ENCODE peak calls at places on chromosomes 16 and 17, in seven cellular contexts. I, J, G, X, L, T and E are unnamed samples. For H4K20me1, the result is how much of the 10 kb centered on the place peaks cover.

GRCh38 chr16:89026121-89026612 is 49.2 kb upstream of the CBFA2T3 start:
- DNase-seq in I (peak), J (no peak), G (no peak), X (no peak), L (peak), T (no peak), E (peak)

GRCh38 chr17:21299981-21300600 is 15.6 kb downstream of the MAP2K3 start:
- DNase-seq in I (no peak), J (no peak), G (no peak), X (no peak), L (no peak), T (no peak), E (peak)

GRCh38 chr17:57370583-57370982 is 114.3 kb downstream of the MSI2 start:
- DNase-seq in I (no peak), J (no peak), G (no peak), X (no peak), L (no peak), T (no peak), E (no peak)

GRCh38 chr17:55926276-55926995 is 175.6 kb downstream of the PCTP start:
- DNase-seq in I (no peak), J (no peak), G (no peak), X (no peak), L (no peak), T (peak), E (no peak)

GRCh38 chr17:9977175-9977574 is 72.1 kb upstream of the RCVRN start:
- DNase-seq in I (no peak), J (no peak), G (no peak), X (no peak), L (no peak), T (no peak), E (no peak)

GRCh38 chr16:70018254-70018653 is 67.1 kb downstream of the CLEC18A start:
- DNase-seq in I (peak), J (peak), G (no peak), X (peak), L (peak), T (peak), E (peak)

GRCh38 chr17:70763018-70763417 is 593.7 kb downstream of the KCNJ2 start:
- DNase-seq in I (no peak), J (no peak), G (no peak), X (no peak), L (no peak), T (no peak), E (no peak)

GRCh38 chr16:85759631-85760419 is 8.9 kb upstream of the C16orf74 start:
- DNase-seq in I (no peak), J (no peak), G (no peak), X (no peak), L (peak), T (peak), E (peak)

GRCh38 chr16:23962001-23962400 is 126.2 kb downstream of the PRKCB start:
- DNase-seq in I (no peak), J (no peak), G (no peak), X (no peak), L (no peak), T (no peak), E (no peak)

GRCh38 chr17:80099291-80100034 is 1.9 kb upstream of the GAA start:
- DNase-seq in I (no peak), J (no peak), G (no peak), X (no peak), L (no peak), T (peak), E (peak)

GRCh38 chr16:1442697-1443096 is 1.7 kb downstream of the CCDC154 start:
- DNase-seq in I (no peak), J (no peak), G (no peak), X (no peak), L (no peak), T (no peak), E (no peak)

GRCh38 chr17:55451203-55451641 is 29.6 kb upstream of the MMD start:
- DNase-seq in I (peak), J (peak), G (no peak), X (no peak), L (peak), T (no peak), E (no peak)

GRCh38 chr16:4372578-4373355 is 1.1 kb downstream of the VASN start:
- DNase-seq in I (no peak), J (peak), G (no peak), X (peak), L (peak), T (no peak), E (peak)

GRCh38 chr16:70737377-70738082 is 51.7 kb upstream of the MTSS2 start:
- DNase-seq in I (peak), J (peak), G (no peak), X (no peak), L (no peak), T (no peak), E (peak)

GRCh38 chr17:1563786-1564613 is 1.4 kb upstream of the PITPNA start:
- DNase-seq in I (no peak), J (no peak), G (no peak), X (no peak), L (peak), T (no peak), E (peak)

GRCh38 chr16:80751167-80751566 is 53.2 kb downstream of the CDYL2 start:
- DNase-seq in I (peak), J (peak), G (no peak), X (no peak), L (peak), T (no peak), E (peak)

GRCh38 chr17:4788807-4789700 is at the start of gene GLTPD2:
- DNase-seq in I (no peak), J (no peak), G (no peak), X (no peak), L (no peak), T (peak), E (peak)

GRCh38 chr17:80789356-80789902 is 202.2 kb upstream of the CHMP6 start:
- DNase-seq in I (peak), J (peak), G (no peak), X (peak), L (peak), T (peak), E (peak)

GRCh38 chr16:1707193-1707790 is 1.3 kb downstream of the MAPK8IP3 start:
- DNase-seq in I (peak), J (peak), G (no peak), X (no peak), L (peak), T (no peak), E (peak)

GRCh38 chr17:50519141-50519834 is 11.0 kb downstream of the MYCBPAP start:
- DNase-seq in I (no peak), J (no peak), G (no peak), X (no peak), L (peak), T (no peak), E (peak)

GRCh38 chr17:17423656-17424055 is 53.1 kb upstream of the MED9 start:
- DNase-seq in I (no peak), J (no peak), G (no peak), X (no peak), L (no peak), T (no peak), E (no peak)

DNA sequence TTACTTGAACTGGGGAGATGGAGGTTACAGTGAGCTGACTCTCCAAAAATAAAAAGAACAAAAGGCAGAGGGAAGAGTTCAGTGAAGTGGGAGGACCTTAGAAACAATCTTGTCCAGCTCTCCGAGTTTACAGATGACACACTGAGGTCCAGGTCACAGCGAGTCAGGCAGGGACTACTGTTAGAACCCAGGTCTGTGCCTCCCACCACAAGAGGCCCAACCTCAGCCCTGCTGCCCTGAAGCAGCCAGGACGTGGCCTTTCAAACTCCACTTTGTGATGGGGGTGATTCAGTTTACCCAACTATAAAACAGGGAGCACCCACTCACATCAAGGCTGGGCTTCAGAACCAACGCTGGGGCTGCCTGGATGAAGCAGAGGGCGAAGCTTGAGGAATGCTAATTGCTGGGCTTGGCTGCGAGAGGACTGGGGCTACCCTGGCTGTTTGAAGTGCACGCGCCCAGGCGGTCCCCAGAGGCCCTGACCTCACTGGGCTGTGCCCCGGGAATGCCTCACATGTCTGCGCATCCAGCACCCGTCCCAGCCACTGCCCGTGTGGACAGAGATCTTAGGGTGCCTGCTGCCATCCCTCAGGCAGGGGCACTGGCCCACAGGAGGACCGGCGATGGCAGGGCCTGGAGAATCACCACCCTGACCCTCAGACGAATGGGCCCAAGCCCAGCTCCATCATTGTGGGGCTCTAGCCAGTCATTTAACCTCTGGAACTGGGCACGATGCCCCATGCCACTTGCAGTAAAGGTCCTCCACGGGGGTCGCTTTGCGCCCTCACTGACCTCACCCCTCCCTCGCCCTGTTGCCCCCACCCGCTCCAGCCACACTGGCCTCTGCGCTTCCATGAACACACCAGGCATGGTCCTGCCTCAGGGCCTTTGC is 11.4 kb downstream of the SLC5A10 start:
- DNase-seq in I (no peak), J (peak), G (no peak), X (no peak), L (no peak), T (no peak), E (peak)
- H2AFZ ChIP-seq in I (no peak), J (peak), G (no peak), X (no peak), L (no peak), T (no peak), E (peak)

GRCh38 chr16:2762711-2763110 is 10.3 kb downstream of the SRRM2 start:
- DNase-seq in I (no peak), J (no peak), G (no peak), X (no peak), L (no peak), T (no peak), E (no peak)

GRCh38 chr16:2763173-2763572 is 10.7 kb downstream of the SRRM2 start:
- DNase-seq in I (no peak), J (no peak), G (no peak), X (no peak), L (no peak), T (no peak), E (no peak)

GRCh38 chr16:2761472-2761871 is 9.0 kb downstream of the SRRM2 start:
- DNase-seq in I (no peak), J (no peak), G (no peak), X (no peak), L (no peak), T (no peak), E (no peak)

GRCh38 chr16:2764718-2765117 is 12.3 kb downstream of the SRRM2 start:
- DNase-seq in I (no peak), J (no peak), G (no peak), X (no peak), L (no peak), T (no peak), E (no peak)

DNA sequence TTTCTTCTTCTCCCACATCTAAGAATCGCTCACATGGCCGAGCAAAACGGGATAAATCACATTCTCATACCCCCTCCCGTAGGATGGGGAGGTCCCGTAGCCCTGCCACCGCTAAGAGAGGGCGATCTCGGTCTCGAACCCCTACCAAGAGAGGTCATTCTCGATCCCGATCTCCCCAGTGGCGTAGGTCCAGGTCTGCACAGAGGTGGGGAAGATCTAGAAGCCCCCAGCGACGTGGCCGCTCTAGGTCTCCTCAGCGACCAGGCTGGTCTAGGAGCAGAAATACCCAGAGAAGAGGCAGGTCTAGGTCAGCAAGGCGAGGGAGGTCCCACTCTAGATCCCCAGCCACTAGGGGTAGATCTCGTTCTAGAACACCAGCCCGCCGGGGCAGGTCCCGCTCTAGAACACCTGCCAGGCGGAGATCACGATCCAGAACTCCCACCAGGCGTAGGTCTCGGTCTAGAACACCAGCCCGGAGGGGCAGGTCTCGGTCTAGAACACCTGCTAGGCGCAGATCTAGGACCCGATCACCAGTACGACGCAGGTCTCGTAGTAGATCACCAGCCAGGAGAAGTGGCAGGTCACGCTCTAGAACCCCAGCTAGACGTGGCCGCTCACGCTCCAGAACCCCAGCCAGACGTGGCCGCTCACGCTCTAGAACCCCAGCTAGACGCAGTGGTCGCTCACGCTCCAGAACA is 9.6 kb downstream of the SRRM2 start:
- DNase-seq in I (no peak), J (no peak), G (no peak), X (no peak), L (no peak), T (no peak), E (no peak)
- H4K20me1 ChIP-seq in I (under half), J (half or more), G (under half), X (half or more), L (half or more), T (under half), E (half or more)

DNA sequence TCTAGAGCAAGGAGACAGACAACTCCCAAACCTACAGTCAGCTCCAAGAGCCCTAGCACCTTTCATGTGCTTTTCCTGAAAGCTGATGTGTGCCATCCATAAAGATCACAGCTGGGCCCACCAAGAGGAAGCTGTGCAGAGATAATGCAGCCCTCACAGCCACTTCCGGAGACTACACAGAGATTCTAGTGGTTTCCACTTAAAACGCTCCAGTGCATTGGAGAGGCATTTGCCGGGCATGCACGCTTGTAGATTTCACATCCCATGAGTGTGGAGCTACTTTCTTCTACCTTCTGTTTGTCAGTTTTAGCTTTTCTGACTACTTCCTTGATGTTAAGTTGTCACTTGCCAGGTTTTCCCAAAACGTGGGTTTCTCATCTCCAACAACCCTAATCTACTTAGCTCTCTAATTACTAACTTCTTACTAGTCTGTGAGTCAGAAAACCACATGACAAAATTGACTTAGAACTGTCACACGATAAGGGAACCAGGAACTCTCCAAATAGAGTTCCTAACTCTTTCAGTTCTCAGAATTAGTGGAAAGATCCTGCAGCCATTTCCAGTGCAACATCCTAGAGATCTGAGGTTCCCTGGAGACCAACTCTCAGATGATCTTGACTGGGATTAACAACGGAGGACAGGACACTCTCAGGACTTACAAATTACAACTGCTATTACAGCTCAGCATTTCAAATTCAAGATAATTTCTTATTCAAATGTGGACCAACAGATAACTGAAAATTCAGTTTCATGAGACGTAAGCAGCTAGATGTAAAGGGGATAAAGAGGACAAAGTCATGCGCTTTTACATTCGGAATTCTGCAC is 28.6 kb downstream of the PMP22 start:
- DNase-seq in I (peak), J (peak), G (no peak), X (no peak), L (peak), T (peak), E (peak)
- H3K4me2 ChIP-seq in I (no peak), J (no peak), G (no peak), X (no peak), L (no peak), T (no peak), E (no peak)

DNA sequence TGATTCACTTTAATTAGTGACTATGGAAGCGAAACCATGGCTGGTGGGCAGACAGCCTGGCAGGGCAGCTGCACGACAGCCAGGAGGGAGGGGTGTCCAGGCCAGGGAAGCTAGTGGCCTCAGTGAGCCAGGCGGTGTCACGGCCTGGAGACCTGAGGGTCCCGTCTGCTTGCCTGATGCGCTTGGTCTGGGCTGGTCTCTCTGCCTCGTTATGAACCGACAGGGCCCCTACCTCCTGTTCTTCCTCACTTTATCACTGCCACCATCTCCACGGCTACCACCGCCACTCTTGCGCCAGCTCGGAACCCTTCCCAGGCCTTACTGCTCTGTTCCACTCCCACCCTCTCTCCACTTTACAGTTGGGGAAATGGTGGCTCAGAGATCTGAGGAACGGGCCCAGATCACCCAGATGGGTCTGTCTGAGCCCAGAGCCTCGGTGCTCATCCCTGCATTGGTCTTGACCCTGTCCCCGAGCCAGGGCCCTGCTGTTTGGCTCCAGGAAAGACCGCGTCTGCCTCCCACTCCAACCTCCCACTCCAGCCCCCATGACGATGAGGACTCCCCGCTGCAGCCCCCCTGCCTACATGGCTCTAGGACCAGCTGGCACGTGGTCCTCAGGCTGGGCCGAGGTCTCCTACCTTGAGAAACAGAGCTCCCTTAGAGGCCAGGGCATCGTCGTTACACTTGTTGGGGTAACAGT is 59.6 kb downstream of the PRMT7 start:
- DNase-seq in I (no peak), J (no peak), G (no peak), X (no peak), L (no peak), T (no peak), E (peak)
- H2AFZ ChIP-seq in I (no peak), J (no peak), G (no peak), X (no peak), L (no peak), T (no peak), E (no peak)

GRCh38 chr16:9098377-9099090 is 7.1 kb downstream of the HAPSTR1 start:
- DNase-seq in I (no peak), J (no peak), G (no peak), X (no peak), L (no peak), T (no peak), E (no peak)
- H4K20me1 ChIP-seq in I (under half), J (half or more), G (half or more), X (half or more), L (half or more), T (under half), E (half or more)

DNA sequence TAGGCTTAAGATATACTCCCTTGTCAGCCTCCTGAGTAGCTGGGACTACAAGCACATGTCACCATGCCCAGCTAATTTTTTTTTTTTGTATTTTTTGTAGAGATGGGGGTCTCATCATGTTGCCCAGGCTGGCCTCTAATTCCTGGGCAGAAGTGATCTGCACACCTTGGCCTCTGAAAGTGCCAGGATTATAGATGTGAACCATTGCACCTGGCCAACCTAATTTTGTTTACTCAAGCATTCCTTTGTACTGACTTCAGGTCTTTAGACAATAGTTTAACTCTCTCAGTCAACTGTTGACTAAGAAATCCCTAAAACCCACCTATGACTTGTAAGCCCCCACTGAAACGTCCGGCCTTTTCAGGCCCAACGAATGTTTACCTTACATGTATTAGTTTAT is 628.3 kb upstream of the CDH8 start:
- DNase-seq in I (no peak), J (no peak), G (no peak), X (no peak), L (no peak), T (no peak), E (no peak)
- H3K4me2 ChIP-seq in I (no peak), J (no peak), G (no peak), X (no peak), L (no peak), T (no peak), E (no peak)

GRCh38 chr17:67588326-67588725 is 129.4 kb upstream of the NOL11 start:
- DNase-seq in I (no peak), J (no peak), G (no peak), X (no peak), L (no peak), T (no peak), E (no peak)

GRCh38 chr17:67594115-67594878 is 123.4 kb upstream of the NOL11 start:
- DNase-seq in I (no peak), J (no peak), G (no peak), X (no peak), L (no peak), T (no peak), E (no peak)
- H2AFZ ChIP-seq in I (no peak), J (no peak), G (no peak), X (no peak), L (no peak), T (no peak), E (no peak)

GRCh38 chr17:41909088-41909487 is 9.7 kb downstream of the ACLY start:
- DNase-seq in I (no peak), J (no peak), G (no peak), X (no peak), L (no peak), T (no peak), E (no peak)
- H4K20me1 ChIP-seq in I (under half), J (half or more), G (under half), X (under half), L (under half), T (under half), E (under half)

GRCh38 chr16:12213180-12213579 is 236.6 kb downstream of the SNX29 start:
- DNase-seq in I (no peak), J (no peak), G (no peak), X (no peak), L (no peak), T (no peak), E (no peak)
- H3K4me2 ChIP-seq in I (no peak), J (no peak), G (no peak), X (no peak), L (no peak), T (no peak), E (no peak)